ENCODE peak calls at places on chromosome 13, in six cellular contexts. I is heart right ventricle, F is testis, W is breast epithelium, P is tibial artery, A is uterus. S is an unnamed sample. For H3K4me1 and H3K27me3, the result is how much of the 10 kb centered on the place peaks cover.

GRCh38 chr13:87234981-87235380 is 436.2 kb upstream of the SLITRK5 start:
- DNase-seq in F (no peak), W (no peak), I (no peak), A (no peak), P (no peak), S (no peak)

GRCh38 chr13:97307544-97307881 is 85.4 kb downstream of the MBNL2 start:
- DNase-seq in F (no peak), I (no peak), W (no peak), P (no peak), A (no peak), S (no peak)

GRCh38 chr13:66673401-66673800 is 556.7 kb downstream of the PCDH9 start:
- DNase-seq in P (no peak), I (no peak), F (no peak), W (no peak), A (no peak), S (no peak)

GRCh38 chr13:48315981-48316380 is 12.4 kb downstream of the RB1 start:
- DNase-seq in W (no peak), I (peak), A (no peak), F (no peak), P (no peak), S (no peak)

GRCh38 chr13:28531195-28531955 is 36.4 kb upstream of the FLT1 start:
- DNase-seq in I (peak), W (no peak), A (peak), P (peak), F (peak), S (no peak)

GRCh38 chr13:58455094-58455493 is 823.5 kb downstream of the PCDH17 start:
- DNase-seq in P (no peak), F (no peak), I (no peak), W (no peak), A (no peak), S (no peak)

GRCh38 chr13:91722267-91722884 is 324.0 kb downstream of the GPC5 start:
- DNase-seq in W (no peak), P (no peak), I (no peak), A (no peak), F (no peak), S (no peak)

GRCh38 chr13:48643159-48643558 is 10.6 kb upstream of the CYSLTR2 start:
- DNase-seq in A (no peak), I (no peak), W (no peak), F (no peak), P (no peak), S (no peak)

GRCh38 chr13:50650936-50651638 is 192.4 kb downstream of the DLEU7 start:
- DNase-seq in A (no peak), W (no peak), P (no peak), I (no peak), F (no peak), S (no peak)

GRCh38 chr13:20254076-20254475 is 22.0 kb upstream of the GJB6 start:
- DNase-seq in P (no peak), W (no peak), A (no peak), F (no peak), I (no peak), S (no peak)

GRCh38 chr13:35833031-35833430 is 298.2 kb downstream of the DCLK1 start:
- DNase-seq in P (no peak), F (no peak), I (no peak), A (no peak), W (no peak), S (no peak)

GRCh38 chr13:30078059-30078458 is 227.6 kb upstream of the UBL3 start:
- DNase-seq in A (no peak), F (no peak), W (no peak), I (no peak), P (no peak), S (no peak)

GRCh38 chr13:39588384-39588783 is 14.6 kb downstream of the LHFPL6 start:
- DNase-seq in P (no peak), A (no peak), F (no peak), I (no peak), W (no peak), S (no peak)

GRCh38 chr13:100434010-100434763 is 154.4 kb downstream of the GGACT start:
- DNase-seq in P (no peak), A (no peak), W (no peak), I (no peak), F (no peak), S (no peak)

GRCh38 chr13:48562296-48563066 is 29.6 kb upstream of the RCBTB2 start:
- DNase-seq in W (no peak), A (no peak), I (no peak), F (no peak), P (no peak), S (no peak)

GRCh38 chr13:45238945-45239795 is 38.3 kb upstream of the KCTD4 start:
- DNase-seq in A (no peak), P (no peak), F (no peak), I (no peak), W (no peak), S (no peak)

GRCh38 chr13:97257228-97257755 is 35.2 kb downstream of the MBNL2 start:
- DNase-seq in W (no peak), A (no peak), P (no peak), F (no peak), I (no peak), S (no peak)

GRCh38 chr13:32472194-32472621 is 44.3 kb upstream of the N4BP2L1 start:
- DNase-seq in F (no peak), W (no peak), I (no peak), P (no peak), A (no peak), S (no peak)

GRCh38 chr13:32475403-32475802 is 47.5 kb upstream of the N4BP2L1 start:
- DNase-seq in W (no peak), P (no peak), I (no peak), F (no peak), A (no peak), S (no peak)

GRCh38 chr13:32473650-32474049 is 45.7 kb upstream of the N4BP2L1 start:
- DNase-seq in W (no peak), I (no peak), A (no peak), P (no peak), F (no peak), S (no peak)

GRCh38 chr13:32476892-32477291 is 49.0 kb upstream of the N4BP2L1 start:
- DNase-seq in A (no peak), W (no peak), F (no peak), I (no peak), P (no peak), S (no peak)

GRCh38 chr13:32476021-32476731 is 48.2 kb upstream of the N4BP2L1 start:
- DNase-seq in I (no peak), F (no peak), W (no peak), A (no peak), P (no peak), S (no peak)
- H3K27ac ChIP-seq in I (no peak), F (no peak), W (no peak), A (no peak), P (no peak), S (no peak)

DNA sequence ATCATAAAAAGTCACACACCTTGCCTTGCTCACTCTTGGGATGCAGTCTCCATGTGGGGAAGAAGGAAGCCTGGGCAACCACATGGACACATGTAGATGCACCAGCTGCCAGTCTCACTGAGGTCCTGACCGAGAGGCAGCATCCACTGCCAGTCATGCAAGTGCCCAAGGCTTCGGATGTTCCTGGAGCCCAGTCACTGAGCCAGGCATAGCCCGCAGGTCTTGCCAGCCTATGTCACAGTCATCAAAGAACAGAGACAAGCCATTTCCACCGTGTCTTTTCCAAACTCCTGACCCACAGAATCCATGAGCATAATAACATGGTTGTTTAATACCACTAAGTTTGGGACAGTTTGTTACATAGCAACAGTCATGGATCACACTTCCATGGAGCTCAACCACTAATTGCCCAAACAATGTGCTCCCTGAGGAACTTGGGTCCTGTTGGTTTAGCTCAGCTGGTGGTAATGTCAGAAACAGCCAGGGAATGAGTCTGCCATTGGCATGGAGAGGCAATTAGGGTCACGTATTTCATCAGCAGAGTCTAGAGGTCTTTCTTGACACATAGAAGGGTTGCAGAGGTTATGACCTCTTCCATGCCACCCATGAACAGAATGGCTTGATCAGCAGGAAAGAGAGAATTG is 21.5 kb downstream of the STARD13 start:
- DNase-seq in W (no peak), A (no peak), F (no peak), P (no peak), I (no peak), S (no peak)
- H3K4me1 ChIP-seq in W (under half), A (under half), F (under half), P (under half), I (half or more), S (under half)

GRCh38 chr13:110303644-110304043 is 3.3 kb downstream of the COL4A1 start:
- DNase-seq in A (no peak), W (no peak), P (no peak), F (no peak), I (no peak), S (no peak)
- H3K27me3 ChIP-seq in A (under half), W (under half), P (under half), F (under half), I (under half), S (under half)

GRCh38 chr13:52112606-52113005 is 16.3 kb downstream of the NEK5 start:
- DNase-seq in I (no peak), P (no peak), F (no peak), A (no peak), W (no peak), S (no peak)

GRCh38 chr13:52118095-52118494 is 10.8 kb downstream of the NEK5 start:
- DNase-seq in F (no peak), I (no peak), W (no peak), A (no peak), P (no peak), S (no peak)

DNA sequence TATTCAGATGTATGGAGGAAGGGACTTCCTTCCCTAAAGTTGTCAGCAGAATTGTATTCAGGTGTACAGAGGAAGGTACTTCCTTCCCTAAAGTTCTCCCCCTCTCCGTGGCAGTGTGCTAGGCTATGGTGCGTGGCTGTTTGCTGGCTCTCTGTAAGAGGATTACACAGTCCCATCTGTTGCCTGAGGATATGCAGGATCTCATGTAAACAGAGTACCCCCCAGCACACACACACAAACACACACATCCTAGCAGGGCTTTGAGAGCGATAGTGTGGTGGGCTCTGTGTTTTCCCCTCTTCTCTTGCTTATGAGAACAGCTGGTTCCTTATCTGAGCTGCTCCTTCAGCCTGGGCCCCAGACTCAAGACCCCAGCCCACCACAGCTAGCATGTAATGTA is 10.3 kb downstream of the NEK5 start:
- DNase-seq in A (no peak), F (no peak), I (no peak), P (no peak), W (no peak), S (no peak)
- H3K27ac ChIP-seq in A (no peak), F (peak), I (no peak), P (no peak), W (no peak), S (no peak)

DNA sequence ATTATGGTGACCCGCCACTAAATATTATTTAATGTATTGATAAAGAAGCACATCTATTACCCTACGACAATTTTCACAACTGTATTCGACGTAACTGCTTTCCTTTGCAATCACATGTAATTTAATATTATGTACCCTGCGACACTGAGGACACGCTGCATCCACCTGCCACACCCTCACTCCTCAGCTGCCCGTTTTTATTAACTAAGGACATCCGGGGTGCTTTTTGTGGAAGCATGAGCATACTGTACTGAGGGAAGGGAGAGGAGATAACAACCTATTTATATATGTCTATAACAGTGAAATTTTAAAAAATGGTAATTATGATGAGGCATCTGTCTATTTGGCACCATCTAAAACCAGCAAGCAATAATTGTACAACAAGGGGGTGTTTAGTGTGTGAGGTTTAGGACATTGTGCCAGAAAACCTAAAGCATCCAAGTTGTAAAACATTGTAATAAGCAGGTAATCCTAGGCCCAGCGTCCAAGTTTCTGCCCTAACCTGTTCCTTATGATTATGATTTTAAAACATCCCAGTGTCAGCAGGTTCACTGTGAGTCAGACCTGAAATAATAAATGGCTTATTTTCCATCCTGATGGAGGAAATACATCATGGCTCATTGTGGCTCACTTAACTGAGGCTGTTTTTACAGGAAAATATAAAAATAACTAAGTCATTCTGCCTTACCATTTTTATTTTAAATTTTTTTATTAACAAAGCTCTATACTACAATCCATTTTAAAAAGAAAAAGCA is 56.3 kb downstream of the FOXO1 start:
- DNase-seq in W (no peak), I (no peak), P (no peak), F (no peak), A (no peak), S (no peak)
- H3K4me1 ChIP-seq in W (under half), I (half or more), P (under half), F (under half), A (under half), S (under half)

DNA sequence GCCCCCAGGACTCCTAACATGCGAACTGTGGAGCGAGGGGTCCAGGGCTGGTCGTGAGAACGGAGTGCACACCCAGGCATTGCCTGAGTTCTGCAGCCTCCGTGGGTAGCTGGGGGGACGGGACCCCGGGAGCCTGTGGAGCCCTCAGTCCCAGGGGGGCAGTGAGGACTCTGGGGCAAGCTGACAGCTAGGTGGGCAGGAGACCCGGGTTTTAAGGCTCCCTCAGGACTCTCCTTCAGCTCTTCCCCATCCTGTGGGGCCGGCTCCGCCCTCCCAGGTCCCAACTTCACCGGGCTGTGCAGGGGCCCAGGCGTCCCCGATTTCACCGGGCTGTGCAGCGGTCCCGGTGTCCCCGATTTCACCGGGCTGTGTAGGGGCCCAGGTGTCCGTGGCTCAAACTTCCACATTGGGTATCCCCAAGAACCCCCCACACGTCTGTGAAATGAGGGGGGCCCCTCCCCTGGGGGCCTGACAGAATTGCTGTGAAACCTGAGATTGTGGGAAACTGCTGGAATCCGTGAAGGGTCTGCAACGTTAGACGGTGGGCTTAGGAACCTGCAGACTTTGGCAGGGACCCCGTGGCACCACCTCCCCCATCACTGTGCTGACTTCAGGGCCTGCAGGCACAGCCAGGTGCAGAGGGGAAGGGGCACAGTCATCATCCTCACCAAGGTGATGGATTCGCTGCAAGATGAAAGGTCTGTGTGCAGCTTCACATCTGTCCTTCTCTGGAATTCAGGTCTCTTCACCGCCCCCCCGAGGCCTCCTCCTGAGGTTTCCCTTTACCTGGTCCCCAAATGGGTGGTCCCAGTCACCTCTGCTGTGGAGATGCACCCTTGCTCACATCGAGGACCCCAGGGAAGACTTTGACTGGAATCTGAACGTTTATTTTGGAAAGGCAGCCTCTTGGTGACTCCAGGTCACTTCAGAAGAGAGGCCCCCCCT is 73.2 kb upstream of the MCF2L start:
- DNase-seq in I (no peak), A (no peak), F (no peak), W (no peak), P (no peak), S (no peak)
- H3K27me3 ChIP-seq in I (under half), A (under half), F (under half), W (under half), P (under half), S (under half)

DNA sequence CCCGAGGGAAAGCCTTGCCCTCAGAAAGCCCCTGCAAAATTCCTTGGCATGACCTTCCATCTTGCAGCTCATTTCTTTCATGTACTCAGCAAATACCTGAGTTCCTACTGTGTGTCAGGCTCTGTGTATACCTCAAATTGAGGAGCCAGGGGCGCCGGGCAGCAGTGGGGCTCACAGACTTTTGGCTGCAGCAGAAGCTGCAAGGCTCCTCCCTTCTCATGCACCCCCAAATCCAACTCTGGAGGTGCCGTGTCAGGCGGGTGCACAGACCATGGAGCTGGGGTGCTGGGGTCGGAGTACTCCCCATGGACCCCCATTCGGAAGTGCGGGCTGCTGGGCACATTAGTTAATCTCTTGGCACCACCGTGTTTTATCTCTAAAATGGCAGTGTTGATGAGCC is 72.3 kb downstream of the COL4A2 start:
- DNase-seq in W (no peak), F (no peak), I (no peak), A (no peak), P (no peak), S (no peak)
- H3K27ac ChIP-seq in W (no peak), F (no peak), I (no peak), A (peak), P (peak), S (no peak)

GRCh38 chr13:41694902-41695301 is 237.6 kb downstream of the RGCC start:
- DNase-seq in I (peak), F (peak), W (no peak), P (peak), A (peak), S (no peak)
- H3K4me1 ChIP-seq in I (under half), F (under half), W (under half), P (under half), A (under half), S (under half)

S was measured in iPS DF 6.9.